ENCODE peak calls at places on chromosomes 16 and 17, in seven cellular contexts. One of them, this sample, is unnamed.

GRCh38 chr16:2250652-2251280 is 621 bp downstream of the ECI1 start:
- DNase-seq in EL: peak; percentile 38
- DNase-seq in stimulated activated CD8-positive, alpha-beta memory T cell treated with anti-CD3 and anti-CD28 coated beads, Interleukin-7, amount 100 ng/mL, for 1 hour: no peak
- DNase-seq in T1000: no peak
- DNase-seq in stimulated activated CD4-positive, alpha-beta T cell treated with anti-CD3 and anti-CD28 coated beads, Interleukin-15, amount 100 ng/mL, for 48 hours: no peak
- DNase-seq in midbrain: no peak
- DNase-seq in SIG-M5: no peak
- DNase-seq in this sample: no peak

GRCh38 chr17:8256291-8256690 is 7.2 kb downstream of the PFAS start:
- DNase-seq in EL: no peak
- DNase-seq in stimulated activated CD8-positive, alpha-beta memory T cell treated with anti-CD3 and anti-CD28 coated beads, Interleukin-7, amount 100 ng/mL, for 1 hour: no peak
- DNase-seq in T1000: no peak
- DNase-seq in stimulated activated CD4-positive, alpha-beta T cell treated with anti-CD3 and anti-CD28 coated beads, Interleukin-15, amount 100 ng/mL, for 48 hours: no peak
- DNase-seq in midbrain: no peak
- DNase-seq in SIG-M5: no peak
- DNase-seq in this sample: no peak

GRCh38 chr17:40915721-40916256 is 21.7 kb downstream of the KRT23 start:
- DNase-seq in EL: peak; percentile 80
- DNase-seq in stimulated activated CD8-positive, alpha-beta memory T cell treated with anti-CD3 and anti-CD28 coated beads, Interleukin-7, amount 100 ng/mL, for 1 hour: no peak
- DNase-seq in T1000: no peak
- DNase-seq in stimulated activated CD4-positive, alpha-beta T cell treated with anti-CD3 and anti-CD28 coated beads, Interleukin-15, amount 100 ng/mL, for 48 hours: no peak
- DNase-seq in midbrain: no peak
- DNase-seq in SIG-M5: no peak
- DNase-seq in this sample: no peak

GRCh38 chr17:35630530-35631148 is 43.5 kb downstream of the AP2B1 start:
- DNase-seq in EL: peak; percentile 80
- DNase-seq in stimulated activated CD8-positive, alpha-beta memory T cell treated with anti-CD3 and anti-CD28 coated beads, Interleukin-7, amount 100 ng/mL, for 1 hour: no peak
- DNase-seq in T1000: no peak
- DNase-seq in stimulated activated CD4-positive, alpha-beta T cell treated with anti-CD3 and anti-CD28 coated beads, Interleukin-15, amount 100 ng/mL, for 48 hours: no peak
- DNase-seq in midbrain: no peak
- DNase-seq in SIG-M5: no peak
- DNase-seq in this sample: no peak

GRCh38 chr17:76065754-76066153 is 6.6 kb downstream of the SRP68 start:
- DNase-seq in EL: no peak
- DNase-seq in stimulated activated CD8-positive, alpha-beta memory T cell treated with anti-CD3 and anti-CD28 coated beads, Interleukin-7, amount 100 ng/mL, for 1 hour: no peak
- DNase-seq in T1000: no peak
- DNase-seq in stimulated activated CD4-positive, alpha-beta T cell treated with anti-CD3 and anti-CD28 coated beads, Interleukin-15, amount 100 ng/mL, for 48 hours: no peak
- DNase-seq in midbrain: no peak
- DNase-seq in SIG-M5: no peak
- DNase-seq in this sample: no peak

GRCh38 chr17:78998311-78999055 is 11.1 kb downstream of the CANT1 start:
- DNase-seq in EL: no peak
- DNase-seq in stimulated activated CD8-positive, alpha-beta memory T cell treated with anti-CD3 and anti-CD28 coated beads, Interleukin-7, amount 100 ng/mL, for 1 hour: no peak
- DNase-seq in T1000: no peak
- DNase-seq in stimulated activated CD4-positive, alpha-beta T cell treated with anti-CD3 and anti-CD28 coated beads, Interleukin-15, amount 100 ng/mL, for 48 hours: no peak
- DNase-seq in midbrain: no peak
- DNase-seq in SIG-M5: no peak
- DNase-seq in this sample: no peak

GRCh38 chr16:30927789-30928378 is 4.5 kb downstream of the FBXL19 start:
- DNase-seq in EL: no peak
- DNase-seq in stimulated activated CD8-positive, alpha-beta memory T cell treated with anti-CD3 and anti-CD28 coated beads, Interleukin-7, amount 100 ng/mL, for 1 hour: no peak
- DNase-seq in T1000: no peak
- DNase-seq in stimulated activated CD4-positive, alpha-beta T cell treated with anti-CD3 and anti-CD28 coated beads, Interleukin-15, amount 100 ng/mL, for 48 hours: no peak
- DNase-seq in midbrain: peak; percentile 79
- DNase-seq in SIG-M5: no peak
- DNase-seq in this sample: peak; percentile 85

GRCh38 chr16:85549766-85550421 is 63.2 kb upstream of the GSE1 start:
- DNase-seq in EL: no peak
- DNase-seq in stimulated activated CD8-positive, alpha-beta memory T cell treated with anti-CD3 and anti-CD28 coated beads, Interleukin-7, amount 100 ng/mL, for 1 hour: no peak
- DNase-seq in T1000: no peak
- DNase-seq in stimulated activated CD4-positive, alpha-beta T cell treated with anti-CD3 and anti-CD28 coated beads, Interleukin-15, amount 100 ng/mL, for 48 hours: no peak
- DNase-seq in midbrain: no peak
- DNase-seq in SIG-M5: no peak
- DNase-seq in this sample: no peak

GRCh38 chr16:709651-710499 is 4.3 kb upstream of the FBXL16 start:
- DNase-seq in EL: peak; percentile 66
- DNase-seq in stimulated activated CD8-positive, alpha-beta memory T cell treated with anti-CD3 and anti-CD28 coated beads, Interleukin-7, amount 100 ng/mL, for 1 hour: no peak
- DNase-seq in T1000: peak; percentile 81
- DNase-seq in stimulated activated CD4-positive, alpha-beta T cell treated with anti-CD3 and anti-CD28 coated beads, Interleukin-15, amount 100 ng/mL, for 48 hours: no peak
- DNase-seq in midbrain: peak; percentile 84
- DNase-seq in SIG-M5: no peak
- DNase-seq in this sample: peak; percentile 96

GRCh38 chr17:8965394-8966168 is at the start of gene PIK3R5:
- DNase-seq in EL: no peak
- DNase-seq in stimulated activated CD8-positive, alpha-beta memory T cell treated with anti-CD3 and anti-CD28 coated beads, Interleukin-7, amount 100 ng/mL, for 1 hour: peak; percentile 75
- DNase-seq in T1000: no peak
- DNase-seq in stimulated activated CD4-positive, alpha-beta T cell treated with anti-CD3 and anti-CD28 coated beads, Interleukin-15, amount 100 ng/mL, for 48 hours: peak; percentile 81
- DNase-seq in midbrain: no peak
- DNase-seq in SIG-M5: peak; percentile 66
- DNase-seq in this sample: no peak

GRCh38 chr17:73646409-73647305 is 2.4 kb upstream of the SDK2 start:
- DNase-seq in EL: no peak
- DNase-seq in stimulated activated CD8-positive, alpha-beta memory T cell treated with anti-CD3 and anti-CD28 coated beads, Interleukin-7, amount 100 ng/mL, for 1 hour: no peak
- DNase-seq in T1000: no peak
- DNase-seq in stimulated activated CD4-positive, alpha-beta T cell treated with anti-CD3 and anti-CD28 coated beads, Interleukin-15, amount 100 ng/mL, for 48 hours: no peak
- DNase-seq in midbrain: no peak
- DNase-seq in SIG-M5: no peak
- DNase-seq in this sample: peak; percentile 50

GRCh38 chr16:70331588-70332358 is 14.9 kb upstream of the DDX19A start:
- DNase-seq in EL: no peak
- DNase-seq in stimulated activated CD8-positive, alpha-beta memory T cell treated with anti-CD3 and anti-CD28 coated beads, Interleukin-7, amount 100 ng/mL, for 1 hour: peak; percentile 3
- DNase-seq in T1000: no peak
- DNase-seq in stimulated activated CD4-positive, alpha-beta T cell treated with anti-CD3 and anti-CD28 coated beads, Interleukin-15, amount 100 ng/mL, for 48 hours: no peak
- DNase-seq in midbrain: peak; percentile 26
- DNase-seq in SIG-M5: no peak
- DNase-seq in this sample: no peak

GRCh38 chr16:67833035-67833417 is 9.1 kb upstream of the THAP11 start:
- DNase-seq in EL: peak; percentile 84
- DNase-seq in stimulated activated CD8-positive, alpha-beta memory T cell treated with anti-CD3 and anti-CD28 coated beads, Interleukin-7, amount 100 ng/mL, for 1 hour: no peak
- DNase-seq in T1000: no peak
- DNase-seq in stimulated activated CD4-positive, alpha-beta T cell treated with anti-CD3 and anti-CD28 coated beads, Interleukin-15, amount 100 ng/mL, for 48 hours: no peak
- DNase-seq in midbrain: no peak
- DNase-seq in SIG-M5: no peak
- DNase-seq in this sample: no peak

GRCh38 chr17:10083864-10084263 is 114.5 kb downstream of the GAS7 start:
- DNase-seq in EL: no peak
- DNase-seq in stimulated activated CD8-positive, alpha-beta memory T cell treated with anti-CD3 and anti-CD28 coated beads, Interleukin-7, amount 100 ng/mL, for 1 hour: no peak
- DNase-seq in T1000: no peak
- DNase-seq in stimulated activated CD4-positive, alpha-beta T cell treated with anti-CD3 and anti-CD28 coated beads, Interleukin-15, amount 100 ng/mL, for 48 hours: no peak
- DNase-seq in midbrain: no peak
- DNase-seq in SIG-M5: no peak
- DNase-seq in this sample: no peak

GRCh38 chr17:78360371-78361226 is 722 bp upstream of the SOCS3 start:
- DNase-seq in EL: peak; percentile 86
- DNase-seq in stimulated activated CD8-positive, alpha-beta memory T cell treated with anti-CD3 and anti-CD28 coated beads, Interleukin-7, amount 100 ng/mL, for 1 hour: peak; percentile 88
- DNase-seq in T1000: peak; percentile 84
- DNase-seq in stimulated activated CD4-positive, alpha-beta T cell treated with anti-CD3 and anti-CD28 coated beads, Interleukin-15, amount 100 ng/mL, for 48 hours: peak; percentile 94
- DNase-seq in midbrain: peak; percentile 84
- DNase-seq in SIG-M5: no peak
- DNase-seq in this sample: peak; percentile 81

GRCh38 chr17:7932483-7932891 is 481 bp downstream of the CNTROB start:
- DNase-seq in EL: peak; percentile 46
- DNase-seq in stimulated activated CD8-positive, alpha-beta memory T cell treated with anti-CD3 and anti-CD28 coated beads, Interleukin-7, amount 100 ng/mL, for 1 hour: no peak
- DNase-seq in T1000: no peak
- DNase-seq in stimulated activated CD4-positive, alpha-beta T cell treated with anti-CD3 and anti-CD28 coated beads, Interleukin-15, amount 100 ng/mL, for 48 hours: no peak
- DNase-seq in midbrain: peak; percentile 22
- DNase-seq in SIG-M5: no peak
- DNase-seq in this sample: peak; percentile 40